ENCODE peak calls at places on chromosomes 6 and 20, in seven cellular contexts. G is NAMALWA; C is stimulated activated CD4-positive, alpha-beta T cell treated with anti-CD3 and anti-CD28 coated beads, Interleukin-15, amount 100 ng/mL, for 1 hour; I is T-helper 2 cell; Q is NCI-H2029; F is stimulated activated naive CD8-positive, alpha-beta T cell treated with anti-CD3 and anti-CD28 coated beads, Interleukin-15, Interleukin-2, amounts not matched to agents 100 U/mL and 50 U/mL, for 24 hours; O is hypothalamus. V is an unnamed sample.

GRCh38 chr20:13819885-13820645 is 35.2 kb downstream of the NDUFAF5 start:
- DNase-seq in G (peak; percentile 76), C (no peak), I (peak; percentile 54), Q (peak; percentile 53), F (no peak), O (no peak), V (peak; percentile 11)

GRCh38 chr6:11586574-11586973 is 49.0 kb downstream of the TMEM170B start:
- DNase-seq in G (no peak), C (no peak), I (no peak), Q (no peak), F (no peak), O (no peak), V (no peak)

GRCh38 chr6:29663300-29664039 is 6.6 kb downstream of the MOG start:
- DNase-seq in G (no peak), C (no peak), I (no peak), Q (no peak), F (no peak), O (no peak), V (no peak)

GRCh38 chr6:45592991-45593390 is 215.3 kb upstream of the SUPT3H start:
- DNase-seq in G (no peak), C (no peak), I (no peak), Q (no peak), F (no peak), O (no peak), V (no peak)

GRCh38 chr20:43911066-43911465 is 3.6 kb upstream of the TOX2 start:
- DNase-seq in G (no peak), C (no peak), I (peak; percentile 29), Q (no peak), F (no peak), O (no peak), V (peak; percentile 35)

GRCh38 chr6:133436652-133437051 is 195.5 kb downstream of the EYA4 start:
- DNase-seq in G (no peak), C (no peak), I (no peak), Q (no peak), F (no peak), O (no peak), V (no peak)

GRCh38 chr20:32522775-32523612 is 62.1 kb downstream of the NOL4L start:
- DNase-seq in G (no peak), C (no peak), I (no peak), Q (no peak), F (no peak), O (no peak), V (peak; percentile 49)

GRCh38 chr6:138403324-138403800 is 661 bp upstream of the HEBP2 start:
- DNase-seq in G (peak; percentile 20), C (no peak), I (peak; percentile 28), Q (no peak), F (peak; percentile 59), O (peak; percentile 12), V (peak; percentile 49)

GRCh38 chr20:35511814-35512420 is 17.5 kb downstream of the C20orf173 start:
- DNase-seq in G (peak; percentile 22), C (no peak), I (no peak), Q (no peak), F (no peak), O (no peak), V (no peak)

GRCh38 chr6:85580878-85581267 is 12.8 kb downstream of the SNX14 start:
- DNase-seq in G (no peak), C (no peak), I (peak; percentile 16), Q (no peak), F (no peak), O (no peak), V (peak; percentile 24)

GRCh38 chr6:33974471-33974870 is 170.7 kb upstream of the MLN start:
- DNase-seq in G (no peak), C (no peak), I (no peak), Q (no peak), F (no peak), O (no peak), V (no peak)

GRCh38 chr20:56924976-56925695 is 296.0 kb downstream of the TFAP2C start:
- DNase-seq in G (no peak), C (no peak), I (peak; percentile 1), Q (no peak), F (peak; percentile 3), O (peak; percentile 6), V (no peak)

GRCh38 chr6:89122625-89123024 is 4.8 kb upstream of the SRSF12 start:
- DNase-seq in G (peak; percentile 70), C (no peak), I (peak; percentile 57), Q (peak; percentile 6), F (no peak), O (no peak), V (no peak)

V was measured in activated CD4-positive, alpha-beta memory T cell treated with anti-CD3 and anti-CD28 coated beads for 36 hours.